ENCODE peak calls at places on chromosomes 4 and X, in four cellular contexts. J is body of pancreas; M is activated naive CD4-positive, alpha-beta T cell treated with anti-CD3 and anti-CD28 coated beads, Interleukin-2, amount 50 U/mL, for 72 hours; V is right lobe of liver. U is an unnamed sample.

GRCh38 chrX:50456712-50457484 is 13.7 kb downstream of the DGKK start:
- ATAC-seq in J (no peak), M (no peak), V (no peak), U (no peak)

GRCh38 chr4:52946811-52947210 is 84.7 kb downstream of the RASL11B start:
- ATAC-seq in J (no peak), M (no peak), V (no peak), U (no peak)

GRCh38 chr4:27096142-27096824 is 235.6 kb downstream of the STIM2 start:
- ATAC-seq in J (no peak), M (no peak), V (no peak), U (no peak)

GRCh38 chr4:110184124-110184790 is 14.2 kb downstream of the ELOVL6 start:
- ATAC-seq in J (no peak), M (peak; percentile 49), V (peak; percentile 50), U (no peak)

GRCh38 chr4:174275101-174275500 is 8.4 kb downstream of the FBXO8 start:
- ATAC-seq in J (no peak), M (no peak), V (no peak), U (peak; percentile 38)

GRCh38 chr4:155592568-155593343 is 73.9 kb upstream of the GUCY1A1 start:
- ATAC-seq in J (no peak), M (no peak), V (no peak), U (no peak)

GRCh38 chr4:102308032-102308799 is 37.1 kb downstream of the SLC39A8 start:
- ATAC-seq in J (no peak), M (no peak), V (peak; percentile 46), U (no peak)

GRCh38 chr4:17065821-17066220 is 167.4 kb upstream of the LDB2 start:
- ATAC-seq in J (no peak), M (no peak), V (no peak), U (no peak)

GRCh38 chr4:53005149-53005546 is 143.0 kb downstream of the RASL11B start:
- ATAC-seq in J (no peak), M (no peak), V (peak; percentile 65), U (no peak)